ENCODE peak calls at places on chromosomes 13 and 19, in eight cellular contexts. Z is astrocyte of the spinal cord; P is HCT116; F is uterus; T is CD8-positive, alpha-beta T cell; Q is sigmoid colon; B is esophagus squamous epithelium; J is fibroblast of lung. V is an unnamed sample.

GRCh38 chr19:13001502-13002388 is 6.5 kb downstream of the NFIX start:
- DNase-seq in Z (peak; percentile 70), P (no peak), F (peak; percentile 86), T (no peak), Q (peak; percentile 96), B (no peak), J (peak; percentile 77), V (no peak)

GRCh38 chr19:1942078-1942933 is 1.3 kb downstream of the CSNK1G2 start:
- DNase-seq in Z (peak; percentile 68), P (no peak), F (peak; percentile 66), T (peak; percentile 83), Q (peak; percentile 88), B (peak; percentile 37), J (peak; percentile 58), V (no peak)

GRCh38 chr13:110124201-110124600 is 182.8 kb downstream of the COL4A1 start:
- DNase-seq in Z (no peak), P (no peak), F (no peak), T (no peak), Q (no peak), B (no peak), J (no peak), V (no peak)

GRCh38 chr19:9306443-9306842 is 3.2 kb downstream of the ZNF699 start:
- DNase-seq in Z (peak; percentile 85), P (no peak), F (no peak), T (no peak), Q (no peak), B (no peak), J (peak; percentile 45), V (peak; percentile 90)

GRCh38 chr13:35690546-35690945 is 214.1 kb upstream of the MAB21L1 start:
- DNase-seq in Z (peak; percentile 48), P (no peak), F (no peak), T (no peak), Q (no peak), B (no peak), J (peak; percentile 28), V (no peak)

GRCh38 chr19:10832659-10833296 is 3.2 kb downstream of the TMED1 start:
- DNase-seq in Z (no peak), P (no peak), F (no peak), T (no peak), Q (no peak), B (no peak), J (no peak), V (no peak)

GRCh38 chr19:8307400-8307964 is 676 bp downstream of the CD320 start:
- DNase-seq in Z (no peak), P (no peak), F (no peak), T (peak; percentile 9), Q (peak; percentile 63), B (no peak), J (no peak), V (no peak)

GRCh38 chr19:56084835-56085536 is 36.1 kb downstream of the ZNF787 start:
- DNase-seq in Z (no peak), P (no peak), F (no peak), T (no peak), Q (no peak), B (no peak), J (no peak), V (no peak)

GRCh38 chr13:30898721-30899188 is 7.3 kb upstream of the MEDAG start:
- DNase-seq in Z (peak; percentile 98), P (no peak), F (no peak), T (no peak), Q (no peak), B (no peak), J (peak; percentile 97), V (peak; percentile 98)

GRCh38 chr19:29485293-29485692 is 40.5 kb upstream of the VSTM2B start:
- DNase-seq in Z (no peak), P (no peak), F (no peak), T (no peak), Q (peak; percentile 49), B (no peak), J (no peak), V (no peak)

GRCh38 chr13:46388846-46389245 is 1.8 kb upstream of the RUBCNL start:
- DNase-seq in Z (no peak), P (no peak), F (no peak), T (no peak), Q (no peak), B (no peak), J (no peak), V (no peak)
- H3K4me3 ChIP-seq in Z (no peak overlapping the region), P (no peak overlapping the region), F (no peak overlapping the region), T (no peak overlapping the region), Q (no peak overlapping the region), B (no peak overlapping the region), J (no peak overlapping the region), V (no peak overlapping the region)

DNA sequence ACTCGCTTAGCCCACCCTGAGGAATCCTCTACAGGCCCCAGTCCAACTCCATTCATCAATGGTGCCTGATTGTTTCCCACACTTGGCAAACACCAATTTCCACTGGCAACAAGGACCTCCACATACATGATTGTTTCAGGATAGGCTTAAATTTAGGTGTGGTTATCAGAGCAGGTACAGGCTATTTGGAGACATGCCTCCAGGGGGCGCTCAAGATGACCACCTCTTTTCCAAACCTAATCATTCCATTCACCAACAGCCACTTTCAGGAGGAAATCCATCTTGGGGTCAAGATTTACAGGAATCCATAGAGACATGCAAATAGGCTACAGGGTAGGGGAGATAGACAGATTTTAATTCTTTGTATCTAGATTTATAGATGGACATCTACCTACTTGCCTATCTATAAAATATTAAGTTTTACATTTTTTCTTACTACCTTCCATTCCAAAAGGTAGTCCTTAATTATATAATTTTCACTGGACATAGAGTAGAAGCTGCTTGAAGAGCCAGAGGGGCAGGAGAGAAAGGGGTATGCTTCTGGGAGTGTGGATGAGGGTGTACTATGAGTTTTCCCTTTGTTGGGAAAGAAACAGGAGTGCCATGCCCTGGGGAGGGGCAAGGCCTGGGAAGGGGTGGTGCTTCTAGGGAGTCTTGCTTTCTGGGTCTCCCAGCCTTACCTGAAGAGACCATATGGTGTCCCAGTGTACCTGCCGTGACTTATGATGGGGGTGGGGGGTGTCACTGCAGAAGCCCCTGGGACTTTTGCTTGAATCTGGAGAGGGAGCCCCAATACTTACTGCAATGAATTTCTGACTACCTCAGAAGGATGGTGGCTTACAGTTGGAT is 14.1 kb upstream of the PCDH8 start:
- DNase-seq in Z (no peak), P (peak; percentile 24), F (no peak), T (no peak), Q (no peak), B (no peak), J (no peak), V (no peak)
- TF ChIP-seq CTCF in Z (peak; percentile 20), P (peak; percentile 88), F (no peak), T (peak; percentile 19), Q (no peak), B (no peak), J (peak; percentile 24), V (peak; percentile 31)

DNA sequence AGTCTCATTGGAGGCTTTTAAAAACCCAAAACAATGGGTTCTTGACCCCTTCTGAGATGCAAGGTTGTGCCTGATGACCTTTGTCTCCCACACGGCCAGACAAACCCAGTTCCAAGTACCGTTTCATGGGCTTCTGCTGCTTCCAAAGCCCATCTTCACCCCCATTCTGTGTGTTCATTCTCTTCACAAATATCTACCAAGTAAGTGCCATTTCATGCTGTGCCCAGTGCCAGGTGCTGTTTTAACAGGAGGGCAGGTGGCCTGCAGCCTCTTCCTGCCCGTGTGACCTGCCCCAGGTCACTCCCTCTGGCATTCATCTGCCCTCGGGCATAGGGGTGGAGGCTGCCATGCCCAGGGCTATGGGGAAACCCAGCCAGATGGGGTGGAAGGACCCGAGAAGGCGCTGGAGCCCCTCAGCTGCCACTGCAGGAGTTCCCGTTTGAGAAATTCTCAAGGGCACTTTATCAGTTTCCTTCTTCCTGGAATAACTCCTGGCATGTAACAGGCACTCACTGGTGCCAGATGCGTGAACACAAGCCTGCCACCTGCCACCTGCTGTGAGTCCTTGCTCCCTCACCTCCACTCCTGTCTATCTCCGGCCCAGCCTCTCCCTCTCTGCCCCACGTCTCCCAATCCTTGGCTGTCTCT is 12.5 kb downstream of the CAPN12 start:
- DNase-seq in Z (no peak), P (no peak), F (peak; percentile 19), T (no peak), Q (peak; percentile 59), B (no peak), J (no peak), V (no peak)
- H3K4me3 ChIP-seq in Z (no peak overlapping the region), P (no peak overlapping the region), F (no peak overlapping the region), T (no peak overlapping the region), Q (no peak overlapping the region), B (no peak overlapping the region), J (no peak overlapping the region), V (no peak overlapping the region)

GRCh38 chr19:31233288-31233687 is 115.9 kb downstream of the TSHZ3 start:
- DNase-seq in Z (no peak), P (no peak), F (no peak), T (no peak), Q (no peak), B (no peak), J (no peak), V (no peak)

GRCh38 chr19:31231181-31231580 is 118.1 kb downstream of the TSHZ3 start:
- DNase-seq in Z (peak; percentile 30), P (no peak), F (no peak), T (no peak), Q (no peak), B (no peak), J (peak; percentile 17), V (no peak)

GRCh38 chr19:31232871-31233270 is 116.4 kb downstream of the TSHZ3 start:
- DNase-seq in Z (peak; percentile 94), P (no peak), F (no peak), T (no peak), Q (no peak), B (no peak), J (peak; percentile 97), V (peak; percentile 89)

GRCh38 chr19:31235806-31236205 is 113.4 kb downstream of the TSHZ3 start:
- DNase-seq in Z (no peak), P (no peak), F (no peak), T (no peak), Q (no peak), B (no peak), J (no peak), V (no peak)

GRCh38 chr19:31232220-31232619 is 117.0 kb downstream of the TSHZ3 start:
- DNase-seq in Z (peak; percentile 53), P (no peak), F (no peak), T (no peak), Q (no peak), B (no peak), J (peak; percentile 39), V (no peak)
- TF ChIP-seq CTCF in Z (no peak), P (no peak), F (no peak), T (no peak), Q (no peak), B (no peak), J (no peak), V (no peak)